ENCODE peak calls at places on chromosomes 4 and X, in five cellular contexts. I is Peyer's patch, A is GM23248, M is adipocyte, Y is colonic mucosa. F is an unnamed sample.

GRCh38 chr4:83358410-83358809 is 23.8 kb upstream of the HPSE start:
- DNase-seq in I (no peak), A (peak; percentile 85), M (peak; percentile 74), Y (no peak), F (no peak)

GRCh38 chr4:123862812-123863211 is 466.2 kb downstream of the SPRY1 start:
- DNase-seq in I (no peak), A (no peak), M (no peak), Y (no peak), F (no peak)

GRCh38 chr4:189802884-189803283 is 137.8 kb upstream of the FRG1 start:
- DNase-seq in I (no peak), A (no peak), M (no peak), Y (no peak), F (no peak)

GRCh38 chr4:105651879-105652640 is 56.4 kb downstream of the INTS12 start:
- DNase-seq in I (no peak), A (no peak), M (no peak), Y (no peak), F (no peak)

GRCh38 chr4:114417214-114417613 is 181.4 kb upstream of the UGT8 start:
- DNase-seq in I (no peak), A (no peak), M (no peak), Y (no peak), F (no peak)

GRCh38 chr4:39613093-39613656 is 25.5 kb downstream of the SMIM14 start:
- DNase-seq in I (no peak), A (peak; percentile 56), M (peak; percentile 62), Y (no peak), F (no peak)

GRCh38 chrX:12292996-12293765 is 154.9 kb downstream of the FRMPD4 start:
- DNase-seq in I (no peak), A (no peak), M (peak; percentile 65), Y (no peak), F (no peak)

GRCh38 chr4:109295081-109295480 is 7.4 kb downstream of the COL25A1 start:
- DNase-seq in I (no peak), A (no peak), M (no peak), Y (no peak), F (no peak)

GRCh38 chrX:119692241-119693031 is 532 bp downstream of the SEPTIN6 start:
- DNase-seq in I (peak; percentile 54), A (peak; percentile 66), M (peak; percentile 61), Y (peak; percentile 58), F (peak; percentile 54)

GRCh38 chr4:41538887-41539498 is 1.0 kb downstream of the LIMCH1 start:
- DNase-seq in I (no peak), A (peak; percentile 37), M (no peak), Y (no peak), F (no peak)

GRCh38 chr4:4666693-4667642 is 125.1 kb upstream of the STX18 start:
- DNase-seq in I (no peak), A (peak; percentile 62), M (peak; percentile 18), Y (no peak), F (no peak)

GRCh38 chr4:149102765-149103164 is 660.6 kb upstream of the NR3C2 start:
- DNase-seq in I (no peak), A (no peak), M (no peak), Y (no peak), F (no peak)

GRCh38 chr4:145531791-145532190 is 50.1 kb downstream of the SMAD1 start:
- DNase-seq in I (no peak), A (no peak), M (no peak), Y (no peak), F (no peak)

GRCh38 chrX:141467442-141467841 is 117.1 kb downstream of the SPANXA1 start:
- DNase-seq in I (no peak), A (peak; percentile 2), M (no peak), Y (no peak), F (no peak)

GRCh38 chr4:128310266-128310697 is 22.7 kb upstream of the PGRMC2 start:
- DNase-seq in I (peak; percentile 76), A (no peak), M (no peak), Y (peak; percentile 75), F (no peak)

GRCh38 chrX:153578200-153578835 is 20.6 kb downstream of the CCNQ start:
- DNase-seq in I (no peak), A (no peak), M (no peak), Y (no peak), F (no peak)

GRCh38 chr4:139844459-139845036 is 178.9 kb downstream of the MGST2 start:
- DNase-seq in I (no peak), A (peak; percentile 23), M (peak; percentile 9), Y (no peak), F (no peak)

GRCh38 chrX:149630681-149631292 is 805 bp downstream of the TMEM185A start:
- DNase-seq in I (no peak), A (peak; percentile 71), M (peak; percentile 61), Y (no peak), F (no peak)

GRCh38 chrX:43958529-43958928 is 14.7 kb downstream of the NDP start:
- DNase-seq in I (no peak), A (peak; percentile 73), M (peak; percentile 86), Y (peak; percentile 42), F (no peak)

GRCh38 chr4:94451669-94452475 is at the start of gene PDLIM5:
- DNase-seq in I (peak; percentile 97), A (peak; percentile 96), M (peak; percentile 98), Y (peak; percentile 92), F (peak; percentile 93)

GRCh38 chr4:37742149-37742548 is 56.0 kb upstream of the RELL1 start:
- DNase-seq in I (no peak), A (no peak), M (no peak), Y (no peak), F (no peak)

GRCh38 chrX:41946230-41946629 is 22.9 kb upstream of the CASK start:
- DNase-seq in I (no peak), A (no peak), M (no peak), Y (peak; percentile 54), F (no peak)

GRCh38 chr4:105670684-105671083 is 37.8 kb downstream of the INTS12 start:
- DNase-seq in I (no peak), A (no peak), M (no peak), Y (no peak), F (no peak)

GRCh38 chr4:88900432-88900831 is 156.6 kb downstream of the FAM13A start:
- DNase-seq in I (no peak), A (peak; percentile 27), M (peak; percentile 45), Y (no peak), F (no peak)

GRCh38 chr4:1241936-1242505 is 6.9 kb downstream of the CTBP1 start:
- DNase-seq in I (peak; percentile 45), A (no peak), M (no peak), Y (no peak), F (no peak)

GRCh38 chrX:71454222-71454621 is 78.7 kb upstream of the OGT start:
- DNase-seq in I (no peak), A (peak; percentile 16), M (peak; percentile 10), Y (no peak), F (no peak)

GRCh38 chr4:7910721-7911015 is 29.0 kb downstream of the AFAP1 start:
- DNase-seq in I (no peak), A (no peak), M (no peak), Y (no peak), F (no peak)

GRCh38 chr4:5366421-5366820 is 315.1 kb downstream of the STK32B start:
- DNase-seq in I (no peak), A (peak; percentile 81), M (peak; percentile 46), Y (no peak), F (no peak)

GRCh38 chrX:100587846-100588245 is 3.1 kb downstream of the TNMD start:
- DNase-seq in I (no peak), A (no peak), M (peak; percentile 13), Y (no peak), F (no peak)

GRCh38 chr4:108113229-108113628 is 55.5 kb downstream of the LEF1 start:
- DNase-seq in I (no peak), A (no peak), M (no peak), Y (no peak), F (no peak)

GRCh38 chrX:36214924-36215323 is 295.4 kb downstream of the CFAP47 start:
- DNase-seq in I (no peak), A (no peak), M (no peak), Y (no peak), F (no peak)

GRCh38 chr4:58514299-58514698 is 1404.1 kb upstream of the IGFBP7 start:
- DNase-seq in I (no peak), A (no peak), M (no peak), Y (no peak), F (no peak)
- H3K4me1 ChIP-seq in I (no peaks in the 10 kb centered on the region), A (no peaks in the 10 kb centered on the region), M (peaks cover 3% of the 10 kb centered on the region), Y (no peaks in the 10 kb centered on the region), F (no peaks in the 10 kb centered on the region)

GRCh38 chr4:76214269-76214628 is 625 bp upstream of the SCARB2 start:
- DNase-seq in I (no peak), A (no peak), M (no peak), Y (peak; percentile 73), F (no peak)
- H3K4me1 ChIP-seq in I (peaks cover 4% of the 10 kb centered on the region), A (peaks cover 41% of the 10 kb centered on the region), M (peaks cover 48% of the 10 kb centered on the region), Y (peaks cover 15% of the 10 kb centered on the region), F (peaks cover 88% of the 10 kb centered on the region)

GRCh38 chrX:45801554-45801953 is 600.9 kb upstream of the DIPK2B start:
- DNase-seq in I (no peak), A (peak; percentile 57), M (peak; percentile 63), Y (no peak), F (no peak)
- H3K4me1 ChIP-seq in I (no peaks in the 10 kb centered on the region), A (peaks cover 51% of the 10 kb centered on the region), M (peaks cover 33% of the 10 kb centered on the region), Y (no peaks in the 10 kb centered on the region), F (no peaks in the 10 kb centered on the region)

GRCh38 chrX:147914609-147915008 is 2.9 kb downstream of the FMR1 start:
- DNase-seq in I (no peak), A (no peak), M (no peak), Y (no peak), F (no peak)

GRCh38 chrX:147916375-147916968 is 4.8 kb downstream of the FMR1 start:
- DNase-seq in I (no peak), A (no peak), M (no peak), Y (no peak), F (no peak)

GRCh38 chrX:147917700-147918694 is 6.3 kb downstream of the FMR1 start:
- DNase-seq in I (no peak), A (peak; percentile 55), M (no peak), Y (no peak), F (no peak)

GRCh38 chrX:147923605-147924004 is 11.9 kb downstream of the FMR1 start:
- DNase-seq in I (no peak), A (no peak), M (no peak), Y (no peak), F (no peak)

GRCh38 chrX:147920161-147920666 is 8.5 kb downstream of the FMR1 start:
- DNase-seq in I (no peak), A (no peak), M (no peak), Y (no peak), F (no peak)
- H3K4me1 ChIP-seq in I (no peaks in the 10 kb centered on the region), A (peaks cover 4% of the 10 kb centered on the region), M (peaks cover 4% of the 10 kb centered on the region), Y (no peaks in the 10 kb centered on the region), F (peaks cover 14% of the 10 kb centered on the region)

GRCh38 chr4:169252339-169253086 is 18.2 kb downstream of the SH3RF1 start:
- DNase-seq in I (no peak), A (no peak), M (no peak), Y (no peak), F (no peak)
- H3K4me1 ChIP-seq in I (no peaks in the 10 kb centered on the region), A (peaks cover 85% of the 10 kb centered on the region), M (peaks cover 69% of the 10 kb centered on the region), Y (peaks cover 16% of the 10 kb centered on the region), F (peaks cover 80% of the 10 kb centered on the region)

F was measured in lower lobe of right lung.